ENCODE peak calls at places on chromosomes 11 and 22, in five cellular contexts. E is esophagus muscularis mucosa, R is tibial nerve, B is spleen, I is HFFc6. A is an unnamed sample.

GRCh38 chr11:59425131-59425530 is 1.1 kb downstream of the OR5A2 start:
- DNase-seq in E (no peak), R (no peak), B (no peak), I (no peak), A (no peak)

GRCh38 chr11:2314525-2315394 is 12.9 kb downstream of the TSPAN32 start:
- DNase-seq in E (no peak), R (peak), B (peak), I (no peak), A (peak)

GRCh38 chr11:9617960-9618359 is 44.5 kb downstream of the WEE1 start:
- DNase-seq in E (no peak), R (no peak), B (no peak), I (peak), A (peak)

GRCh38 chr11:130403301-130403804 is 25.1 kb downstream of the ADAMTS8 start:
- DNase-seq in E (no peak), R (no peak), B (no peak), I (peak), A (peak)

GRCh38 chr22:43838571-43839307 is 23.6 kb downstream of the SULT4A1 start:
- DNase-seq in E (no peak), R (no peak), B (no peak), I (no peak), A (no peak)

GRCh38 chr22:22207845-22208564 is 36.6 kb upstream of the VPREB1 start:
- DNase-seq in E (no peak), R (peak), B (peak), I (peak), A (peak)

GRCh38 chr11:30774451-30774850 is 188.3 kb upstream of the MPPED2 start:
- DNase-seq in E (no peak), R (no peak), B (no peak), I (no peak), A (no peak)

GRCh38 chr11:119368121-119369034 is 13.1 kb downstream of the USP2 start:
- DNase-seq in E (no peak), R (peak), B (peak), I (no peak), A (peak)

GRCh38 chr22:43505896-43506295 is 94.1 kb downstream of the MPPED1 start:
- DNase-seq in E (no peak), R (no peak), B (no peak), I (no peak), A (no peak)

GRCh38 chr11:101880208-101880607 is 34.6 kb upstream of the CEP126 start:
- DNase-seq in E (no peak), R (no peak), B (no peak), I (peak), A (peak)

GRCh38 chr22:36064358-36064757 is 35.7 kb upstream of the RBFOX2 start:
- DNase-seq in E (no peak), R (no peak), B (no peak), I (no peak), A (no peak)

GRCh38 chr22:17726561-17727243 is 47.6 kb downstream of the BID start:
- DNase-seq in E (no peak), R (no peak), B (no peak), I (peak), A (peak)

GRCh38 chr11:119345685-119346084 is 820 bp downstream of the MFRP start:
- DNase-seq in E (no peak), R (no peak), B (peak), I (no peak), A (no peak)

GRCh38 chr22:37416389-37416788 is 10.9 kb downstream of the ELFN2 start:
- DNase-seq in E (no peak), R (no peak), B (no peak), I (no peak), A (no peak)

GRCh38 chr11:31139479-31139878 is 230.1 kb downstream of the DCDC1 start:
- DNase-seq in E (no peak), R (no peak), B (no peak), I (no peak), A (no peak)

GRCh38 chr11:87439981-87440760 is 402.4 kb downstream of the TMEM135 start:
- DNase-seq in E (no peak), R (no peak), B (no peak), I (no peak), A (no peak)

GRCh38 chr11:120566176-120566575 is 54.6 kb downstream of the GRIK4 start:
- DNase-seq in E (no peak), R (no peak), B (no peak), I (no peak), A (peak)

GRCh38 chr22:33467067-33467466 is 408.9 kb upstream of the SYN3 start:
- DNase-seq in E (no peak), R (no peak), B (no peak), I (no peak), A (no peak)

GRCh38 chr11:106242723-106243405 is 165.4 kb downstream of the AASDHPPT start:
- DNase-seq in E (no peak), R (no peak), B (no peak), I (no peak), A (no peak)

GRCh38 chr11:31702966-31703365 is 108.2 kb downstream of the PAX6 start:
- DNase-seq in E (no peak), R (no peak), B (no peak), I (peak), A (peak)

GRCh38 chr11:113841691-113842090 is 33.7 kb downstream of the USP28 start:
- DNase-seq in E (no peak), R (no peak), B (no peak), I (no peak), A (no peak)

GRCh38 chr11:9850224-9850895 is 186.5 kb downstream of the SWAP70 start:
- DNase-seq in E (no peak), R (no peak), B (no peak), I (no peak), A (peak)

GRCh38 chr11:59437770-59438169 is 1.5 kb downstream of the OR5A1 start:
- DNase-seq in E (no peak), R (no peak), B (no peak), I (no peak), A (no peak)

DNA sequence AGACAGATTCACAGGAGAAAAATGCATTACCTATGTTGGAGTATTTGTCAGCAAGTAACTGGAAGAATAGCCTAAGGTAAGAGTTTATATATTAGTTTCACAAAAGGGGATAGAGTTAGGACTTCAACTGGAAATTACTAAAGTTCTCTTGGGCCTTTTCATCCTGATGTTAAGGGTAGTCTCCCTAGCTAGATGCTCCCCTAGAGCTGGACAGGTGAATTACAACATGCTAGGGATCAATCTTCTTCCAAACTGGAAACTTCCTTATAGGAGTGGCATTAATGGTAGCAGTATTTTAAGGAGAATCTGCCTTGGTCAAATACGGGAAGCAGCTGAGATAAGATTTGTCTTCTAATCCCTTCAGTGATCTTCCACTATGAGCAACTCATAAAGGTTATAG is 632.8 kb upstream of the RAG2 start:
- DNase-seq in E (no peak), R (no peak), B (no peak), I (no peak), A (no peak)
- TF ChIP-seq CTCF in E (no peak), R (no peak), B (no peak), I (no peak), A (no peak)

GRCh38 chr11:69943066-69943465 is 123.8 kb upstream of the FGF3 start:
- DNase-seq in E (no peak), R (no peak), B (peak), I (no peak), A (no peak)
- TF ChIP-seq CTCF in E (no peak), R (no peak), B (no peak), I (peak), A (no peak)

GRCh38 chr22:25402501-25403283 is 161.8 kb upstream of the GRK3 start:
- DNase-seq in E (no peak), R (no peak), B (no peak), I (peak), A (peak)

GRCh38 chr22:25404923-25405853 is 159.3 kb upstream of the GRK3 start:
- DNase-seq in E (no peak), R (peak), B (peak), I (peak), A (peak)

GRCh38 chr22:25404556-25404922 is 159.9 kb upstream of the GRK3 start:
- DNase-seq in E (no peak), R (no peak), B (peak), I (no peak), A (no peak)

GRCh38 chr22:25403284-25403606 is 161.2 kb upstream of the GRK3 start:
- DNase-seq in E (no peak), R (no peak), B (no peak), I (no peak), A (peak)

GRCh38 chr22:25403752-25404471 is 160.6 kb upstream of the GRK3 start:
- DNase-seq in E (no peak), R (no peak), B (no peak), I (peak), A (peak)
- TF ChIP-seq CTCF in E (no peak), R (no peak), B (no peak), I (no peak), A (no peak)

GRCh38 chr11:64284962-64285884 is at the start of gene GPR137:
- DNase-seq in E (peak), R (peak), B (peak), I (peak), A (peak)

GRCh38 chr11:64284048-64284961 is at the start of gene BAD:
- DNase-seq in E (peak), R (peak), B (peak), I (peak), A (peak)

GRCh38 chr11:64286801-64287159 is 1.1 kb downstream of the GPR137 start:
- DNase-seq in E (no peak), R (no peak), B (peak), I (no peak), A (no peak)

GRCh38 chr11:64287676-64288352 is 2.2 kb downstream of the GPR137 start:
- DNase-seq in E (no peak), R (no peak), B (no peak), I (no peak), A (no peak)

GRCh38 chr11:64285885-64286800 is 495 bp downstream of the GPR137 start:
- DNase-seq in E (no peak), R (no peak), B (peak), I (no peak), A (no peak)
- TF ChIP-seq CTCF in E (no peak), R (no peak), B (no peak), I (peak), A (no peak)

DNA sequence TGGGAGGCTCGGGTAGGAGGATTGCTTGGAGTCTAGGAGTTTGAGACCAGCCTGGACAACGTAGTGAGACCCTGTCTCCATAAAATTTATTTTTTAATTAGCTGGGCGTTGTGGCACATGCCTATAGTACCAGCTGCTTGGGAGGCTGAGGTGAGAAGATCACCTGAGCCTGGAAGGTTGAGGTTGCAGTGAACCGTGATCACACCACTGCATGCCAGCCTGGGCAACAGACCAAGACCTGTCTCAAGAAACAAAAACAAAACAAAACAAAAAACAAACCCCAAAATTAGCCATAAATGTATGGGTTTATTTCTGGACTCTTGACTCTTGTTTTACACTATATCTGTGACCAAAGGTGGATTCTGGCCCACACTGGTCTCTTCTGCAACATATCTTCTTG is 41.6 kb downstream of the EIF3F start:
- DNase-seq in E (peak), R (no peak), B (peak), I (no peak), A (no peak)
- TF ChIP-seq CTCF in E (no peak), R (no peak), B (no peak), I (no peak), A (no peak)

DNA sequence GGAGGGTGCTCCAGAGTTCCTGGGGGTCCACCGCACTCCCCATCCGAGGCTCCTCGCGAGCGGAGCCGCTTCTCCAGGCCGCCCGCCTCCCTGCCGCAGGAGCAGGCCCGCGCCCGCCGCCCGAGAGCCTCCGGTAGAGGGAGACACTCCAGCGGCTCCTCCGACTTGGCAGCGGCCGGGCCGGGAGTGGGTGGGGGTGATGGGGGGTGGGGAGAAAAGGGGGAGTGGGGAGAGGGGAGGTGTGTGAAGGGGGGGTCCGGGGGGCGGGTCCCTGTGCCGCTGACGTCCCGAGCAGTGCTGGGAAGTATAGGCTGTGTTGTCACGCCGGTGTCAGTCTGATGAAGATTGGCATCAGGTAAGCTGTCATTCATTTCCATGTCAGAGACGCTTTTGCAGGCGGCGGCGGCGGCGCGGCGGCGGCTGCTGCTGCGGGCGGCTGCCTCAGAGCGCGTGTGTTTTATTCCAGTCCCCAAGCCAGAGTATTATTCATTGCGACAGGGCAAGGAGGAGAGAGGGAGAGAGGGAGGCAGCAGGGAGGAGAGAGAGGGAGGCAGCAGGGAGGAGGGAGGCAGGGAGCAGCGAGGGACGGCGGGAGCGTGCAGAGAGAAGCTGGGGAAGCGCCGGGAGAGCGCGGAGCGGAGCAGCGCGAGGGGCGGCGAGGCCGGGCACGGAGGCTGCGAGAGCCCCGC is at the start of gene PKNOX2:
- DNase-seq in E (no peak), R (peak), B (peak), I (peak), A (peak)
- TF ChIP-seq CTCF in E (peak), R (peak), B (peak), I (peak), A (peak)